ENCODE peak calls at places on chromosomes 16 and 17, in eight cellular contexts. Y is naive thymus-derived CD4-positive, alpha-beta T cell; U is EL; C is cerebellum; T is NCI-H510A treated with DMSO at 0.1 percent for 48 hours; M is CD4-positive, CD25-positive, alpha-beta regulatory T cell; N is posterior cingulate gyrus; K is COLO829. R is an unnamed sample.

GRCh38 chr16:84520778-84521770 is 16.6 kb upstream of the MEAK7 start:
- DNase-seq in Y (no peak), U (no peak), C (no peak), T (peak), M (no peak), N (no peak), K (no peak), R (no peak)

GRCh38 chr16:57316390-57317017 is 32.0 kb upstream of the PLLP start:
- DNase-seq in Y (no peak), U (peak), C (no peak), T (no peak), M (no peak), N (no peak), K (peak), R (no peak)

GRCh38 chr16:88737298-88738166 is 31.2 kb downstream of the CTU2 start:
- DNase-seq in Y (peak), U (peak), C (peak), T (peak), M (peak), N (peak), K (peak), R (peak)

GRCh38 chr17:794876-795275 is 12.7 kb downstream of the MRM3 start:
- DNase-seq in Y (no peak), U (peak), C (peak), T (no peak), M (peak), N (peak), K (peak), R (peak)

GRCh38 chr17:373616-374225 is 21.1 kb upstream of the RPH3AL start:
- DNase-seq in Y (no peak), U (no peak), C (no peak), T (no peak), M (no peak), N (no peak), K (no peak), R (no peak)

GRCh38 chr17:1154704-1155103 is 25.1 kb downstream of the ABR start:
- DNase-seq in Y (no peak), U (no peak), C (peak), T (no peak), M (no peak), N (no peak), K (no peak), R (no peak)

GRCh38 chr16:78147846-78148535 is 48.5 kb downstream of the WWOX start:
- DNase-seq in Y (no peak), U (no peak), C (no peak), T (peak), M (no peak), N (no peak), K (no peak), R (no peak)

GRCh38 chr16:3017806-3018506 is at the start of gene CLDN6:
- DNase-seq in Y (no peak), U (no peak), C (no peak), T (no peak), M (no peak), N (no peak), K (no peak), R (peak)

GRCh38 chr16:57657228-57657627 is 10.9 kb upstream of the ADGRG3 start:
- DNase-seq in Y (no peak), U (no peak), C (no peak), T (no peak), M (no peak), N (no peak), K (no peak), R (no peak)

GRCh38 chr16:78560997-78561396 is 461.5 kb downstream of the WWOX start:
- DNase-seq in Y (no peak), U (no peak), C (no peak), T (no peak), M (no peak), N (no peak), K (no peak), R (no peak)

GRCh38 chr16:81558077-81558443 is 113.5 kb downstream of the CMIP start:
- DNase-seq in Y (no peak), U (no peak), C (no peak), T (no peak), M (no peak), N (no peak), K (no peak), R (no peak)

GRCh38 chr17:80008383-80008840 is 27.3 kb downstream of the TBC1D16 start:
- DNase-seq in Y (peak), U (peak), C (peak), T (peak), M (peak), N (peak), K (peak), R (peak)

GRCh38 chr17:13079010-13079409 is 61.2 kb upstream of the ELAC2 start:
- DNase-seq in Y (no peak), U (no peak), C (peak), T (no peak), M (no peak), N (no peak), K (no peak), R (no peak)

GRCh38 chr16:85315871-85316270 is 203.6 kb upstream of the CIBAR2 start:
- DNase-seq in Y (no peak), U (no peak), C (no peak), T (no peak), M (no peak), N (no peak), K (no peak), R (no peak)

R was measured in H7.